ENCODE peak calls at places on chromosomes 1 and 21, in eight cellular contexts. A is OCI-LY7; L is GM23338; K is ovary; U is psoas muscle; Z is IMR-90; J is CD8-positive, alpha-beta T cell; S is bronchial epithelial cell. X is an unnamed sample. For H3K36me3, the result is how much of the 10 kb centered on the place peaks cover.

GRCh38 chr21:26495283-26495849 is 77.7 kb downstream of the CYYR1 start:
- DNase-seq in Z (no peak), S (no peak), L (no peak), U (no peak), K (no peak), J (no peak), A (no peak), X (no peak)

GRCh38 chr1:3668585-3669300 is 16.4 kb downstream of the TP73 start:
- DNase-seq in L (peak), U (peak), A (no peak), J (no peak), K (no peak), S (peak), Z (no peak), X (peak)

GRCh38 chr1:40274331-40274730 is 16.3 kb downstream of the ZMPSTE24 start:
- DNase-seq in U (no peak), S (no peak), A (no peak), Z (no peak), J (no peak), L (no peak), K (no peak), X (no peak)

GRCh38 chr1:228154685-228155571 is 5.2 kb downstream of the GJC2 start:
- DNase-seq in U (no peak), L (no peak), Z (no peak), A (no peak), J (peak), K (no peak), S (peak), X (no peak)

GRCh38 chr1:64608015-64608650 is 136.7 kb upstream of the RAVER2 start:
- DNase-seq in U (no peak), S (no peak), J (no peak), L (no peak), Z (peak), A (no peak), K (no peak), X (no peak)

GRCh38 chr1:35557118-35557610 is at the start of gene KIAA0319L:
- DNase-seq in S (no peak), K (peak), U (peak), L (peak), Z (peak), A (no peak), J (no peak), X (peak)

GRCh38 chr1:110087812-110088738 is 17.6 kb upstream of the ALX3 start:
- DNase-seq in A (peak), K (peak), L (peak), U (no peak), J (peak), Z (peak), S (peak), X (peak)

GRCh38 chr1:232950919-232951579 is 638 bp downstream of the NTPCR start:
- DNase-seq in K (no peak), L (peak), J (peak), A (peak), Z (peak), S (peak), U (no peak), X (no peak)

GRCh38 chr1:2416403-2416802 is 4.0 kb upstream of the PEX10 start:
- DNase-seq in Z (no peak), S (peak), J (peak), A (peak), U (no peak), L (no peak), K (no peak), X (peak)

GRCh38 chr1:229225331-229225782 is 45.6 kb upstream of the RAB4A start:
- DNase-seq in U (no peak), Z (no peak), K (no peak), J (no peak), S (peak), A (no peak), L (no peak), X (no peak)

GRCh38 chr1:229229721-229230135 is 41.2 kb upstream of the RAB4A start:
- DNase-seq in K (peak), U (peak), Z (no peak), L (peak), J (no peak), A (no peak), S (no peak), X (peak)

GRCh38 chr1:229229137-229229720 is 41.7 kb upstream of the RAB4A start:
- DNase-seq in A (no peak), J (no peak), U (no peak), S (peak), L (peak), Z (no peak), K (no peak), X (no peak)

GRCh38 chr1:229228522-229228921 is 42.4 kb upstream of the RAB4A start:
- DNase-seq in Z (no peak), A (no peak), K (no peak), S (no peak), U (no peak), L (no peak), J (no peak), X (no peak)

GRCh38 chr1:229227298-229227919 is 43.5 kb upstream of the RAB4A start:
- DNase-seq in Z (peak), J (peak), U (peak), S (peak), K (peak), A (peak), L (peak), X (peak)
- TF ChIP-seq CTCF in Z (peak), J (peak), U (peak), S (peak), K (peak), A (peak), L (peak), X (peak)

GRCh38 chr21:41726058-41726558 is 40.7 kb downstream of the RIPK4 start:
- DNase-seq in A (no peak), K (no peak), Z (no peak), S (no peak), L (peak), J (no peak), U (no peak), X (no peak)
- H3K4me3 ChIP-seq in A (no peak), K (no peak), Z (no peak), S (no peak), L (peak), J (no peak), U (no peak), X (no peak)

GRCh38 chr21:46285206-46285661 is at the start of gene MCM3AP:
- DNase-seq in L (no peak), K (no peak), U (no peak), S (no peak), J (no peak), A (no peak), Z (no peak), X (no peak)

GRCh38 chr21:46286668-46286982 is 483 bp downstream of the YBEY start:
- DNase-seq in J (no peak), K (no peak), Z (no peak), L (no peak), U (no peak), S (no peak), A (no peak), X (no peak)

GRCh38 chr21:46285761-46286667 is at the start of gene YBEY:
- DNase-seq in S (peak), U (peak), Z (peak), A (peak), K (peak), J (peak), L (peak), X (peak)

GRCh38 chr21:46284077-46284644 is 1.2 kb downstream of the MCM3AP start:
- DNase-seq in U (no peak), L (no peak), A (no peak), K (no peak), S (no peak), Z (no peak), J (no peak), X (no peak)

DNA sequence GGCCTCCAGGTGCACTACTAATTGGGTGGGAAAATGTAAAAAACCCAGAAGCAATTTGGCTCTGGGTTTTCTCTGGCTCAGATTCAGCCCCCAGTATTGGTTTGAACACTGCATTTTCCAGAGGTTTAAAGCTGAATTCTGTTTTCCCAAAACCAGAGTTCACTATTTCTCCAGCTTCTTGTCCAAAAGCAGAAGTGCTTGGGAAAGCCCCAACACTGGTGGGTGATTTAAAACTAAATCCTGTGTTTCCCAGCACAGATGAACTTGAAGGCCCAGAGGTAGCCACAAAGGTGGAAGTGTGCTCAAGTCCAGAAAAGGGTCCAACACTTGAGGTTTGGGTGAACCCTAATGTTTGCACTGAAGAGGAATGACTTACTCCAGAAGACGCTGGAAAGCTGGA is 689 bp downstream of the MCM3AP start:
- DNase-seq in A (no peak), Z (no peak), J (no peak), K (no peak), S (no peak), L (no peak), U (no peak), X (no peak)
- H3K36me3 ChIP-seq in A (under half), Z (under half), J (under half), K (under half), S (under half), L (under half), U (half or more), X (half or more)

GRCh38 chr21:37253991-37254390 is 13.1 kb downstream of the VPS26C start:
- DNase-seq in L (no peak), U (no peak), A (no peak), J (no peak), S (peak), K (no peak), Z (peak), X (no peak)

GRCh38 chr21:37259426-37259825 is 7.7 kb downstream of the VPS26C start:
- DNase-seq in S (no peak), A (no peak), L (no peak), Z (peak), J (no peak), U (no peak), K (no peak), X (no peak)

GRCh38 chr21:37263827-37264226 is 3.3 kb downstream of the VPS26C start:
- DNase-seq in Z (peak), A (no peak), J (no peak), K (no peak), S (peak), U (no peak), L (no peak), X (no peak)

GRCh38 chr21:37257526-37257966 is 9.6 kb downstream of the VPS26C start:
- DNase-seq in K (no peak), U (peak), L (peak), S (no peak), A (no peak), Z (peak), J (peak), X (peak)

GRCh38 chr21:37257967-37258877 is 8.9 kb downstream of the VPS26C start:
- DNase-seq in K (peak), U (peak), J (peak), S (peak), A (no peak), Z (peak), L (peak), X (peak)
- TF ChIP-seq CTCF in K (no peak), U (no peak), J (no peak), S (no peak), A (no peak), Z (no peak), L (no peak), X (no peak)

GRCh38 chr21:36478941-36479340 is 981 bp downstream of the CLDN14 start:
- DNase-seq in J (no peak), Z (no peak), K (no peak), A (no peak), S (peak), U (no peak), L (peak), X (no peak)
- H3K4me3 ChIP-seq in J (no peak), Z (no peak), K (no peak), A (no peak), S (no peak), U (no peak), L (no peak), X (no peak)

X was measured in heart right ventricle.